ENCODE peak calls at places on chromosomes 3 and 15, in six cellular contexts. I is stomach, A is K562, C is HepG2, V is upper lobe of left lung, U is sigmoid colon. E is an unnamed sample.

GRCh38 chr3:133276594-133276993 is 123.3 kb upstream of the BFSP2 start:
- DNase-seq in I (no peak), A (no peak), C (no peak), V (no peak), U (no peak), E (no peak)

GRCh38 chr3:174858353-174858752 is 781 bp upstream of the NAALADL2 start:
- DNase-seq in I (no peak), A (no peak), C (no peak), V (no peak), U (no peak), E (no peak)

GRCh38 chr3:82293867-82294266 is 532.4 kb upstream of the GBE1 start:
- DNase-seq in I (no peak), A (no peak), C (no peak), V (no peak), U (no peak), E (no peak)

GRCh38 chr3:38562467-38562925 is 66.4 kb downstream of the EXOG start:
- DNase-seq in I (no peak), A (no peak), C (no peak), V (no peak), U (peak), E (peak)

GRCh38 chr15:67101981-67102929 is 36.9 kb downstream of the SMAD3 start:
- DNase-seq in I (no peak), A (no peak), C (no peak), V (no peak), U (no peak), E (no peak)

GRCh38 chr3:101081446-101081845 is 88.2 kb upstream of the ABI3BP start:
- DNase-seq in I (no peak), A (no peak), C (no peak), V (no peak), U (no peak), E (no peak)

GRCh38 chr3:61940241-61940640 is 378.9 kb downstream of the PTPRG start:
- DNase-seq in I (no peak), A (no peak), C (no peak), V (no peak), U (no peak), E (no peak)

GRCh38 chr3:132210476-132211346 is 106.5 kb upstream of the ACP3 start:
- DNase-seq in I (peak), A (no peak), C (peak), V (no peak), U (no peak), E (no peak)

GRCh38 chr15:67880651-67881182 is 40.9 kb upstream of the RNU6-1 start:
- DNase-seq in I (peak), A (no peak), C (peak), V (no peak), U (no peak), E (no peak)

GRCh38 chr3:50333744-50334328 is 5.8 kb upstream of the TUSC2 start:
- DNase-seq in I (no peak), A (no peak), C (no peak), V (no peak), U (no peak), E (no peak)

GRCh38 chr3:47324278-47324865 is 41.6 kb downstream of the KLHL18 start:
- DNase-seq in I (peak), A (peak), C (peak), V (no peak), U (peak), E (no peak)

GRCh38 chr15:67232591-67232990 is 21.9 kb downstream of the AAGAB start:
- DNase-seq in I (no peak), A (no peak), C (no peak), V (no peak), U (no peak), E (no peak)

GRCh38 chr3:42746455-42747450 is 26.3 kb downstream of the CCDC13 start:
- DNase-seq in I (peak), A (no peak), C (peak), V (no peak), U (peak), E (no peak)

GRCh38 chr3:110430146-110430545 is 641.5 kb upstream of the NECTIN3 start:
- DNase-seq in I (no peak), A (no peak), C (no peak), V (no peak), U (no peak), E (no peak)

GRCh38 chr15:37220949-37221670 is 120.8 kb upstream of the MEIS2 start:
- DNase-seq in I (no peak), A (no peak), C (no peak), V (no peak), U (no peak), E (no peak)

GRCh38 chr3:7546219-7546618 is 685.3 kb downstream of the GRM7 start:
- DNase-seq in I (peak), A (no peak), C (no peak), V (no peak), U (no peak), E (no peak)

GRCh38 chr3:54931182-54931581 is 3.3 kb upstream of the LRTM1 start:
- DNase-seq in I (no peak), A (no peak), C (no peak), V (no peak), U (no peak), E (no peak)

GRCh38 chr3:55807210-55807609 is 320.1 kb upstream of the WNT5A start:
- DNase-seq in I (no peak), A (no peak), C (no peak), V (no peak), U (no peak), E (no peak)

GRCh38 chr3:95289295-95289694 is 1226.4 kb downstream of the NSUN3 start:
- DNase-seq in I (no peak), A (no peak), C (no peak), V (no peak), U (no peak), E (no peak)

GRCh38 chr3:196969001-196969659 is 497 bp upstream of the PIGZ start:
- DNase-seq in I (no peak), A (peak), C (no peak), V (peak), U (no peak), E (no peak)

GRCh38 chr3:9686050-9686384 is 17.6 kb upstream of the CPNE9 start:
- DNase-seq in I (no peak), A (no peak), C (no peak), V (no peak), U (no peak), E (no peak)

GRCh38 chr3:160403028-160403545 is 3.6 kb downstream of the SMC4 start:
- DNase-seq in I (no peak), A (no peak), C (no peak), V (no peak), U (no peak), E (no peak)

GRCh38 chr3:112629425-112629824 is 11.5 kb downstream of the CCDC80 start:
- DNase-seq in I (no peak), A (no peak), C (no peak), V (no peak), U (peak), E (no peak)

GRCh38 chr3:178275793-178276192 is 260.4 kb upstream of the KCNMB2 start:
- DNase-seq in I (no peak), A (no peak), C (no peak), V (no peak), U (no peak), E (no peak)

GRCh38 chr15:68653031-68653635 is 74.3 kb downstream of the CORO2B start:
- DNase-seq in I (no peak), A (no peak), C (no peak), V (no peak), U (peak), E (peak)

GRCh38 chr15:28935316-28935715 is 49.5 kb downstream of the APBA2 start:
- DNase-seq in I (no peak), A (peak), C (peak), V (no peak), U (peak), E (peak)

GRCh38 chr15:85906028-85906427 is 111.3 kb upstream of the KLHL25 start:
- DNase-seq in I (no peak), A (no peak), C (no peak), V (no peak), U (no peak), E (no peak)

GRCh38 chr3:60046212-60046611 is 996.4 kb upstream of the CFAP20DC start:
- DNase-seq in I (no peak), A (no peak), C (no peak), V (no peak), U (no peak), E (no peak)

GRCh38 chr3:157859541-157859940 is 246.7 kb downstream of the SHOX2 start:
- DNase-seq in I (no peak), A (no peak), C (no peak), V (no peak), U (no peak), E (no peak)

GRCh38 chr15:82040395-82040794 is 5.4 kb downstream of the MEX3B start:
- DNase-seq in I (no peak), A (no peak), C (no peak), V (no peak), U (no peak), E (no peak)

GRCh38 chr15:94683912-94684311 is 452.6 kb downstream of the MCTP2 start:
- DNase-seq in I (no peak), A (no peak), C (no peak), V (no peak), U (no peak), E (no peak)

GRCh38 chr15:89364741-89365450 is 30.3 kb upstream of the POLG start:
- DNase-seq in I (no peak), A (no peak), C (no peak), V (peak), U (no peak), E (no peak)

GRCh38 chr3:172553526-172554252 is 30.5 kb upstream of the TNFSF10 start:
- DNase-seq in I (no peak), A (no peak), C (peak), V (no peak), U (no peak), E (no peak)

GRCh38 chr3:46208167-46208704 is at the start of gene CCR1:
- DNase-seq in I (no peak), A (no peak), C (peak), V (no peak), U (no peak), E (no peak)
- TF ChIP-seq EP300 in I (no peak), A (no peak), C (no peak), V (no peak), U (no peak), E (no peak)

GRCh38 chr15:72803006-72803405 is 19.4 kb upstream of the ADPGK start:
- DNase-seq in I (no peak), A (no peak), C (no peak), V (no peak), U (no peak), E (no peak)

GRCh38 chr15:72797834-72798233 is 14.3 kb upstream of the ADPGK start:
- DNase-seq in I (no peak), A (no peak), C (peak), V (no peak), U (no peak), E (no peak)

GRCh38 chr15:72801590-72802345 is 18.2 kb upstream of the ADPGK start:
- DNase-seq in I (no peak), A (no peak), C (no peak), V (no peak), U (no peak), E (no peak)

GRCh38 chr15:72797338-72797689 is 13.8 kb upstream of the ADPGK start:
- DNase-seq in I (no peak), A (peak), C (no peak), V (no peak), U (no peak), E (no peak)

DNA sequence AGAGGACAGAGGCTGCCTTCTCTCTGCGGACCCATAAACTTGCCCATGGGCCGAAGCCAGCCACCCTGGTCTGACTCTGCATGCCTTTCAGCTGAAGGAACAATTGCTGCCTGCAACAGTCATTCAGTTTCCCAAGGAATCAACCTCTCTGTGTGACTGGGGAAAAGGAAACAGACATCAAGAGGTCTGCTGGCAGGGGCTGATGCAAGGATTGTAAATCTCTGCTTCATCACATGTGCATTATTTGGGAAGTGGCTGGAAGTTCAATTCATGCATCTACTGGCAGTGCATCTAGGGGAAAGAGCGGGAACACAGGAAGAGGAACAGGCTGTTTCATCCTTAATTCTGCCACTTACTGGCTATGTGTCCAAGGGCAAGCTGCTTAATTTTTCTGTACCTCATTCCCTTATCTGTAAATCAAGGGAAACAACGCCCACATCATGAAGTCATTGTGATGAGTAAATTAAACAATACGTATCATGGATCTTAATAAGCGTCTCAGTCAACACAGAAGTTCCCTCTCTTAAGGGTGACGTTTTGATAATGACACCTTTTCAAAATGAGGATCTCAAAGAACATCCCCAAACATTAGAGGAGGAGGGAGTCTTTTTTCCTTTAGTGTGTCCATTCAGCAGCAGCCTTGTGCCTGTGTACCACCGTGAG is 17.4 kb upstream of the ADPGK start:
- DNase-seq in I (no peak), A (no peak), C (no peak), V (no peak), U (no peak), E (no peak)
- TF ChIP-seq POLR2AphosphoS5 in I (no peak), A (no peak), C (no peak), V (no peak), U (no peak), E (no peak)

GRCh38 chr3:164235239-164235728 is 843.0 kb downstream of the SI start:
- DNase-seq in I (no peak), A (no peak), C (no peak), V (no peak), U (no peak), E (no peak)
- TF ChIP-seq EP300 in I (no peak), A (no peak), C (no peak), V (no peak), U (no peak), E (no peak)

GRCh38 chr15:39447431-39447830 is 133.4 kb upstream of the THBS1 start:
- DNase-seq in I (no peak), A (no peak), C (no peak), V (no peak), U (no peak), E (no peak)

GRCh38 chr15:39442898-39443297 is 138.0 kb upstream of the THBS1 start:
- DNase-seq in I (no peak), A (no peak), C (no peak), V (no peak), U (no peak), E (no peak)

GRCh38 chr15:39447881-39448280 is 133.0 kb upstream of the THBS1 start:
- DNase-seq in I (no peak), A (no peak), C (no peak), V (no peak), U (no peak), E (no peak)

GRCh38 chr15:39443659-39444219 is 137.1 kb upstream of the THBS1 start:
- DNase-seq in I (no peak), A (no peak), C (no peak), V (no peak), U (no peak), E (no peak)

DNA sequence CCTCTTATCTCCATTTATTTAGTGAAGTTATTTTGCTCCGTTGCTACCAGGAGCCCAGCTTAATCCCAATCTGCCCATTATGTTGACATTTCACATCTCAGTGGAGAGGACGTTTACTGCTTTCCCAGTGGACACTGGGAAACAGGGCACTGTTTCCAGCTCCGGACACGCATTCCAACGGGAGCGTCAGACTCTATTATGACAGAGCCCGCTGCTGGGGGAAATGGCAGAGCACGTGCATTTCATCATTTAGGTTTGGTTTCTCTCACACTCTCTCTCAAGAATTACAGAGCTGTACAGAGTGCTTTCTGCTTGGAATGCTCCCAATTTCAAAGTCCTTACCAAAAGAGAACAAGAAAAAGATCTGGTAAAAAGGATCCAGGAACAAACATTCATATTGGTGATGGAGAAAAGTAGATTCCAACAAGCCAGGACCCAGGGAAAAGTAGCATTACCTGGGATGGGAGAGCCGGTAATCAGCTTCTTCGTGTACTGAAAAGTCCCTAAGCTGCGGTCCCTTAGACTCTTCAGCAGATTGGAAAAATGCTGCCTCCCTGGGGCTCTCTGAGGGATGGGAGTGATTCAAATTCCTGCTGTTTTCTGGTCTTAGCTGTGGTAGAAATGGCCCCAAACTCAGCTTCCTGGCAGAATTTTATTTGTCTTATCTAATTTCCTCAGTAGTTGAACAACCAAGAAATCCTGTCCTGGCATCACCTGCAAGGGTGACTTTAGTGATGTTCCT is 136.0 kb upstream of the THBS1 start:
- DNase-seq in I (no peak), A (no peak), C (no peak), V (no peak), U (peak), E (no peak)
- TF ChIP-seq POLR2AphosphoS5 in I (no peak), A (no peak), C (no peak), V (no peak), U (peak), E (no peak)

GRCh38 chr15:45279024-45279697 is 27.1 kb downstream of the SLC28A2 start:
- DNase-seq in I (peak), A (peak), C (peak), V (peak), U (peak), E (peak)
- TF ChIP-seq EP300 in I (no peak), A (no peak), C (peak), V (peak), U (no peak), E (no peak)

GRCh38 chr3:73723596-73723995 is 98.9 kb upstream of the PDZRN3 start:
- DNase-seq in I (no peak), A (no peak), C (no peak), V (no peak), U (no peak), E (no peak)

GRCh38 chr3:73727854-73728253 is 103.1 kb upstream of the PDZRN3 start:
- DNase-seq in I (no peak), A (no peak), C (no peak), V (no peak), U (no peak), E (no peak)

GRCh38 chr3:73729969-73730440 is 105.3 kb upstream of the PDZRN3 start:
- DNase-seq in I (peak), A (no peak), C (no peak), V (peak), U (peak), E (no peak)

DNA sequence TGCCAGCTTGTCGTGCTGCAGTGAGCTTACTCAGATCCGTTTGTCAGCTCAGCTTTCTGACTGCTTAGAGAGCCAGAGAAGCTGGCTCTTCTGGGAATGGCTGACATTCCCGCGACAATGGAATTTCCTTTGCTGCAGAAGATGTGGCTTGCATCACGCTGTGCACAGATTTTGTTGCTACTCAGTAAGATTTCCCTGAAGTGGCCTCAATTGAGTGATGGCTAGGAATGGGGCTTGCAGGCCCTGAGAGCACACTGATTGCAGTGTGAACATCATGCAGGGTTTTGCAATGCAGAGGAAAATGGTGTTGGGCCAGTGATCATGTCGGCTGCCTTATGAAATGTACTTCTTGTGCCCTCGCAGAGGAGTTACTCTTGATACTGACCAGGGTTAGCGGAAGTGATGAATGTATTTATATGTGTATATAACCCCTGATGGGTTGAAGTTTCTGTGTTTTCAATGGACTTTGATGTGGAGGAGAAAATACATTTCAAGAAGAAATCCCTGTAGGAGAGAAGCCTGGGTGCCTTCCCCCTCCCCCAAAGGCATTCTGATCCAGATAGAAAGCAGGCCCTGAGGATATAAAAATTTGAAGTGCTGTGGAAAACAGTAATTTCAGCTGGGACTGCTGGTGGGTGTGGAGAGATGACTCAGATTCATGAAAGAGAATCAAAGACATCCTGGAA is 102.5 kb upstream of the PDZRN3 start:
- DNase-seq in I (no peak), A (no peak), C (no peak), V (no peak), U (peak), E (no peak)
- TF ChIP-seq POLR2AphosphoS5 in I (no peak), A (no peak), C (no peak), V (peak), U (peak), E (peak)

E was measured in suprapubic skin.